ENCODE peak calls at places on chromosomes 12 and 14, in seven cellular contexts. T, O, I, J, D, C and G are unnamed samples.

GRCh38 chr12:12443482-12443881 is 86.6 kb downstream of the BORCS5 start:
- DNase-seq in T (no peak), O (no peak), I (peak), J (peak), D (peak), C (no peak), G (no peak)

GRCh38 chr12:110585231-110585799 is 2.2 kb upstream of the PPTC7 start:
- DNase-seq in T (no peak), O (no peak), I (no peak), J (peak), D (peak), C (peak), G (peak)

GRCh38 chr12:59733200-59733599 is 137.4 kb downstream of the SLC16A7 start:
- DNase-seq in T (no peak), O (no peak), I (no peak), J (no peak), D (no peak), C (no peak), G (no peak)

GRCh38 chr14:104359301-104359968 is 220.1 kb upstream of the C14orf180 start:
- DNase-seq in T (no peak), O (no peak), I (no peak), J (no peak), D (no peak), C (no peak), G (no peak)

GRCh38 chr12:32454075-32454474 is 54.7 kb downstream of the FGD4 start:
- DNase-seq in T (no peak), O (no peak), I (no peak), J (peak), D (peak), C (peak), G (no peak)

GRCh38 chr12:28088566-28089277 is 101.5 kb upstream of the CCDC91 start:
- DNase-seq in T (no peak), O (no peak), I (no peak), J (peak), D (peak), C (peak), G (no peak)

GRCh38 chr14:71336488-71337192 is 429.4 kb downstream of the PCNX1 start:
- DNase-seq in T (no peak), O (no peak), I (no peak), J (no peak), D (no peak), C (no peak), G (no peak)

GRCh38 chr14:105843444-105844046 is 317.2 kb downstream of the TMEM121 start:
- DNase-seq in T (no peak), O (no peak), I (no peak), J (no peak), D (no peak), C (no peak), G (no peak)

GRCh38 chr14:100098171-100098570 is 32.9 kb downstream of the EVL start:
- DNase-seq in T (no peak), O (no peak), I (no peak), J (no peak), D (no peak), C (no peak), G (no peak)

GRCh38 chr14:71478542-71478941 is 453.7 kb upstream of the RGS6 start:
- DNase-seq in T (no peak), O (peak), I (no peak), J (peak), D (peak), C (no peak), G (peak)

GRCh38 chr12:96233168-96233567 is 39.0 kb downstream of the ELK3 start:
- DNase-seq in T (no peak), O (no peak), I (no peak), J (peak), D (peak), C (no peak), G (no peak)

GRCh38 chr12:70719672-70720420 is 82.6 kb upstream of the PTPRB start:
- DNase-seq in T (no peak), O (no peak), I (peak), J (peak), D (peak), C (peak), G (peak)

DNA sequence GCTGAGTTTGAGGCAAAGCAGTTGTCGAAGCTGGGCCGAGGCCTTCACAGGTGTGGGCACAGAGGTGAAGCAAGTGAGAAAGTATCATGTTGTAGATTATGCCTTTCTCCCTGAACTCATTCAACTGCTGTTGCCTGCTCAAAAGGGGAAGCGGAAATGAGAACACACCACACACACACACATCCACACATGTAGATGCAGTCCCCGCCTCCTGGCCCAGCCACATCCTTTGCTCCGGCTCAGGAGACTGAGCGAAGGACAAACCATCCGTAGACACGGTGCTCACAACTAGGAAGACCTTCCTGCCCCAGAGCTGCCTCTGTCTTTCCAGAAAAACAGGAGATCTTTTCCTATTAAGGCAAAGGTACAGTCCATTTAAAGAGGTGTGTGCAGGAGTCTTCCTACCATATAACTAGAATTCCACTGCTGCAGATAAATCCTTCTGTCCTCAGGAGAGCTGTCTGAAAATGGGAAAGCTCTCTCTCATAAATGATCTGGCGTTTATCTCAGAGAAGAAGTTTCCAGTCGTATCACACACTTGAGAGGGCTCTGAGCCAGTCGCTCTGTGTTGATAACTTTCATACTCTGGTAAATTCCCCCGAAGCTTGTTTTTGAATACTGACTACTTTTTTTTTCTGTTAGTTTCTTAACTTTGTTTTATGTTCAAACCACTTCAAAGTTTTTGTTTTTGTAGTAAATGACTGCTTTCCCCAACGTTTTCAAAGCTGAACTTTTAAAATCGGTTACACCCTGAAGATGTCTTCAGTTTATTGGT is at the start of gene TESPA1:
- DNase-seq in T (peak), O (no peak), I (peak), J (no peak), D (peak), C (no peak), G (peak)
- H3K4me3 ChIP-seq in T (no peak), O (no peak), I (peak), J (no peak), D (no peak), C (no peak), G (peak)

GRCh38 chr14:75578099-75578785 is at the start of gene FLVCR2:
- DNase-seq in T (peak), O (no peak), I (peak), J (peak), D (peak), C (peak), G (no peak)

GRCh38 chr14:75577090-75577489 is 1.3 kb upstream of the FLVCR2 start:
- DNase-seq in T (no peak), O (no peak), I (no peak), J (no peak), D (no peak), C (no peak), G (peak)

GRCh38 chr14:75577724-75578098 is 709 bp upstream of the FLVCR2 start:
- DNase-seq in T (peak), O (peak), I (peak), J (peak), D (peak), C (peak), G (no peak)

GRCh38 chr14:75578786-75579781 is 664 bp downstream of the FLVCR2 start:
- DNase-seq in T (peak), O (no peak), I (no peak), J (no peak), D (peak), C (no peak), G (no peak)

DNA sequence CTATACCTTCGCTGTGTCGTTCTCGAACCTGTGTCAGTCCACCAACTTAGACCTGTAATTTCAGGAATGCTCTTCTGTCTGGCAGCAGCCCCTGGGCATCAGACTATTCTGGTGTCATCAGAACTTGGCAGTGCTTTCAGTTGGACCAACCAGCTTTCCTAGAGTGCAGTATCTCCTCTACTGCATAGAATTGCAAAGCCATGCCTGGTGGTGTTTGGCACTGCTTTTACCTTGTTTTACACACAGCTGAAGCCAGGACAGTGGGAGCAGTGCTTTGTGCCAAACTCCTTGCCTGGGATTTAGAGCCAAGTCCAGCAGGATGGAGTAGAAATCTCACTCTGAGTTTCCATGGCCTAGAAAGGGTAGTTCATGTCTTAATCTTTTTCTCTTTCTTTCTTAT is 1.5 kb downstream of the FLVCR2 start:
- DNase-seq in T (no peak), O (no peak), I (peak), J (peak), D (peak), C (peak), G (no peak)
- H3K4me3 ChIP-seq in T (peak), O (no peak), I (peak), J (no peak), D (peak), C (peak), G (no peak)

DNA sequence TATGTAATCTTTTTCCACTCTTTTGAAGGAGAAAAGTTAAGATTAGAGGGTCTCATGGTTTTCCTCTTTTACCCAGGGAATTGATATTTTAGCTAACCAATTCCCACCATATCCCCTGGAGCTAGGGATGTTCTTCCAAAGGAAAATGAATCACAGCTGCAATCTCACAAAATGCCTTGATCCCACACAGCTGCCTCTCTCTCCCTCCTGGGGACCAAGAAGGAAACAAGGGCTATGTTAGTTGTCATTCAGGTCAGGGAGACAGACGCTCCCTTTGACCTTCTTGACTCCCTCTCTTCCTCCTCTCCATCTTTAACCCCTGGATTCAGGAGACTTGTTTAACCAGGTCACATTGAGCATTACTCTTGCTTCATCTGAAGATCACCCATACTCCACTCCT is 9.5 kb downstream of the DCN start:
- DNase-seq in T (no peak), O (no peak), I (no peak), J (peak), D (peak), C (peak), G (no peak)
- H3K4me3 ChIP-seq in T (no peak), O (no peak), I (peak), J (no peak), D (no peak), C (peak), G (no peak)

DNA sequence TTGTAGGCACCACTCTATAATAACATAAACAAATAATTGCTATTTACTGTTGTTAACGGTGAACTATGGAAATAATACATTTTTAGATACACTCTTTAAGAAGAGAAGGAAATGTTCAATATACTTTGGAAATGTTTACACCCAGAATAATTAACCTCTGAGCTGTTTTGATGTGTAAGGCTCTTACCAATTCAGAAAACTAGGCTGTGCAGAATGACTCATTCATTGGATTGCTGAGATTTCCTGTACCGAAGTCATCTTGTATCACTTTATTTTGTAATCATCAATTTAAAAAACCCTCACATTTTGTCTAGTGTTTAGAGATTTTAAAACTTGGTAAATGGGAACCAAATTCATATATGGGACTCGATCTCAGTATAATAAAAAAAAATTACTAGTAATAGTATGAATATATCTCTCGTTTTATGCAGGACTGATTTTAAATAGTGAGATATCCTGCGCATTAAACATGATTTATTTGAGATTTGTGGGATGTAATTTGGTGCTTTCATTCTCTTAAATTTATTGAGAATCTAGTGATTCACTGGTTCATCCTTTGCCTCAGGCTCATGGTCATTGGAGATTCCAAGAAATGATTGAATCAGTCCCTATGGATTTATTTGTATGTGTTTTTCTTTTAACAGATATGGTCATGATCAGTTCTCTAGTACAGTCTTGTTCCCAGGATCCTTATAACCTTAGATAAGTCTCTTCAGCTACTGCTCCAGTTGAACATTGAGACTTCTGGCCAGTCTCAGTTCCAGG is 3.9 kb downstream of the SAMD4A start:
- DNase-seq in T (no peak), O (peak), I (no peak), J (peak), D (peak), C (peak), G (no peak)
- H3K4me3 ChIP-seq in T (no peak), O (no peak), I (peak), J (no peak), D (no peak), C (peak), G (no peak)

GRCh38 chr14:22509036-22509709 is 79.9 kb downstream of the DAD1 start:
- DNase-seq in T (no peak), O (no peak), I (no peak), J (no peak), D (no peak), C (no peak), G (no peak)
- H3K4me3 ChIP-seq in T (no peak), O (no peak), I (no peak), J (no peak), D (no peak), C (no peak), G (no peak)

GRCh38 chr12:124520258-124520657 is 47.2 kb downstream of the NCOR2 start:
- DNase-seq in T (peak), O (no peak), I (peak), J (peak), D (peak), C (no peak), G (no peak)

GRCh38 chr12:124519741-124520140 is 47.7 kb downstream of the NCOR2 start:
- DNase-seq in T (no peak), O (no peak), I (no peak), J (no peak), D (no peak), C (no peak), G (no peak)

GRCh38 chr12:124517260-124518050 is 50.0 kb downstream of the NCOR2 start:
- DNase-seq in T (peak), O (no peak), I (peak), J (peak), D (peak), C (peak), G (no peak)

GRCh38 chr12:124516850-124517249 is 50.6 kb downstream of the NCOR2 start:
- DNase-seq in T (no peak), O (no peak), I (no peak), J (no peak), D (no peak), C (no peak), G (no peak)

GRCh38 chr12:124518051-124518932 is 49.1 kb downstream of the NCOR2 start:
- DNase-seq in T (peak), O (peak), I (peak), J (peak), D (peak), C (peak), G (no peak)
- H3K4me3 ChIP-seq in T (peak), O (peak), I (peak), J (peak), D (peak), C (peak), G (no peak)

GRCh38 chr12:6215932-6216494 is 15.8 kb downstream of the CD9 start:
- DNase-seq in T (peak), O (peak), I (no peak), J (peak), D (peak), C (peak), G (no peak)
- H3K4me3 ChIP-seq in T (no peak), O (no peak), I (no peak), J (no peak), D (no peak), C (no peak), G (no peak)

GRCh38 chr14:93734086-93734822 is 54.0 kb downstream of the PRIMA1 start:
- DNase-seq in T (no peak), O (no peak), I (no peak), J (no peak), D (no peak), C (no peak), G (no peak)

GRCh38 chr14:93732524-93732923 is 55.8 kb downstream of the PRIMA1 start:
- DNase-seq in T (no peak), O (no peak), I (no peak), J (no peak), D (no peak), C (no peak), G (no peak)

GRCh38 chr14:93733646-93734045 is 54.6 kb downstream of the PRIMA1 start:
- DNase-seq in T (no peak), O (no peak), I (no peak), J (no peak), D (no peak), C (no peak), G (no peak)

GRCh38 chr14:93731753-93732152 is 56.5 kb downstream of the PRIMA1 start:
- DNase-seq in T (no peak), O (no peak), I (no peak), J (no peak), D (no peak), C (no peak), G (no peak)

DNA sequence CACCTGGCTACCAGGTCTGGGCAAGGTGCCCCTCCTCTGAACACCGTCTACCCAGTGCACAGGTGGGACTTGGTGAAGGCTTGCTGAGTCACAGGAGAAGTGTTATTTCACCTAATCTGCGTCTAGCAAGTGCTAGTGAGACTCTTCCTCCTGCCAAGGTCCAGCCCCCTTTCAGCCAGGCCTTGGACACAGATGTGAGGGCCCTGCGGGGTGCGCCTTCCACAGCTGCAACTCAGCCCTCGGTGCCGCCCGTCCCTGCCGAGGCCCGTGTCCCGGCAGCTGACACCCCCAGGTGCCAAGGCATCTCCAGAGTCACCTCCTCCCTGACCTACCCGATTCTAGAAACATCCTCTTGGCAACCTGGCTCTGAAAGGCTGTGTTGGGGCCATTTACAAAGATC is 55.1 kb downstream of the PRIMA1 start:
- DNase-seq in T (no peak), O (no peak), I (no peak), J (no peak), D (no peak), C (no peak), G (no peak)
- H3K4me3 ChIP-seq in T (no peak), O (no peak), I (no peak), J (no peak), D (no peak), C (no peak), G (no peak)

GRCh38 chr12:57476162-57476992 is 3.3 kb downstream of the ARHGAP9 start:
- DNase-seq in T (peak), O (no peak), I (no peak), J (no peak), D (no peak), C (no peak), G (no peak)
- H3K4me3 ChIP-seq in T (peak), O (no peak), I (peak), J (no peak), D (no peak), C (peak), G (peak)

GRCh38 chr12:129827102-129827873 is 76.5 kb downstream of the TMEM132D start:
- DNase-seq in T (no peak), O (no peak), I (no peak), J (no peak), D (no peak), C (no peak), G (no peak)
- H3K4me3 ChIP-seq in T (no peak), O (no peak), I (no peak), J (no peak), D (no peak), C (no peak), G (no peak)